ENCODE peak calls at places on chromosomes 11 and 22, in four cellular contexts. One of them, this sample, is unnamed.

GRCh38 chr11:46529086-46529905 is 64.5 kb downstream of the AMBRA1 start:
- DNase-seq in K562: peak; percentile 89
- DNase-seq in GM12878: no peak
- DNase-seq in HepG2: peak; percentile 55
- DNase-seq in this sample: peak; percentile 88

GRCh38 chr11:57429946-57430345 is 3.0 kb upstream of the SLC43A3 start:
- DNase-seq in K562: no peak
- DNase-seq in GM12878: no peak
- DNase-seq in HepG2: no peak
- DNase-seq in this sample: no peak

GRCh38 chr11:62922653-62923371 is 1.6 kb upstream of the CHRM1 start:
- DNase-seq in K562: peak; percentile 87
- DNase-seq in GM12878: no peak
- DNase-seq in HepG2: no peak
- DNase-seq in this sample: peak; percentile 75

GRCh38 chr11:11916981-11917399 is 75.2 kb downstream of the USP47 start:
- DNase-seq in K562: no peak
- DNase-seq in GM12878: no peak
- DNase-seq in HepG2: peak; percentile 2
- DNase-seq in this sample: no peak

GRCh38 chr11:72703281-72704008 is 29.2 kb upstream of the PDE2A start:
- DNase-seq in K562: peak; percentile 58
- DNase-seq in GM12878: no peak
- DNase-seq in HepG2: no peak
- DNase-seq in this sample: no peak

GRCh38 chr11:5689551-5689983 is at the start of gene TRIM22:
- DNase-seq in K562: no peak
- DNase-seq in GM12878: peak; percentile 92
- DNase-seq in HepG2: no peak
- DNase-seq in this sample: peak; percentile 34

GRCh38 chr11:70578371-70578770 is 180.0 kb downstream of the CTTN start:
- DNase-seq in K562: no peak
- DNase-seq in GM12878: no peak
- DNase-seq in HepG2: no peak
- DNase-seq in this sample: no peak

GRCh38 chr11:33687733-33688479 is 12.7 kb downstream of the C11orf91 start:
- DNase-seq in K562: peak; percentile 40
- DNase-seq in GM12878: peak; percentile 33
- DNase-seq in HepG2: peak; percentile 60
- DNase-seq in this sample: peak; percentile 62

GRCh38 chr11:94968334-94968958 is 4.9 kb downstream of the CWC15 start:
- DNase-seq in K562: no peak
- DNase-seq in GM12878: no peak
- DNase-seq in HepG2: peak; percentile 27
- DNase-seq in this sample: no peak

GRCh38 chr11:94183886-94184264 is 55.2 kb downstream of the PANX1 start:
- DNase-seq in K562: peak; percentile 69
- DNase-seq in GM12878: peak; percentile 17
- DNase-seq in HepG2: peak; percentile 33
- DNase-seq in this sample: peak; percentile 88

GRCh38 chr11:76236092-76237026 is 30.1 kb upstream of the WNT11 start:
- DNase-seq in K562: peak; percentile 61
- DNase-seq in GM12878: no peak
- DNase-seq in HepG2: no peak
- DNase-seq in this sample: peak; percentile 78

GRCh38 chr11:117175781-117176180 is 2.8 kb upstream of the SIDT2 start:
- DNase-seq in K562: no peak
- DNase-seq in GM12878: no peak
- DNase-seq in HepG2: no peak
- DNase-seq in this sample: no peak

GRCh38 chr11:70290341-70291065 is 20.0 kb downstream of the PPFIA1 start:
- DNase-seq in K562: no peak
- DNase-seq in GM12878: no peak
- DNase-seq in HepG2: no peak
- DNase-seq in this sample: no peak

GRCh38 chr22:29603358-29604191 is at the start of gene NF2:
- DNase-seq in K562: peak; percentile 95
- DNase-seq in GM12878: peak; percentile 100
- DNase-seq in HepG2: peak; percentile 99
- DNase-seq in this sample: peak; percentile 99

GRCh38 chr11:8577791-8578581 is 16.0 kb downstream of the STK33 start:
- DNase-seq in K562: no peak
- DNase-seq in GM12878: no peak
- DNase-seq in HepG2: no peak
- DNase-seq in this sample: no peak

GRCh38 chr11:132158091-132158490 is 787.7 kb downstream of the NTM start:
- DNase-seq in K562: no peak
- DNase-seq in GM12878: no peak
- DNase-seq in HepG2: no peak
- DNase-seq in this sample: peak; percentile 58

GRCh38 chr11:113474362-113475159 is 637 bp downstream of the DRD2 start:
- DNase-seq in K562: peak; percentile 80
- DNase-seq in GM12878: no peak
- DNase-seq in HepG2: peak; percentile 28
- DNase-seq in this sample: peak; percentile 96

GRCh38 chr11:88363566-88364169 is 26.1 kb upstream of the CTSC start:
- DNase-seq in K562: no peak
- DNase-seq in GM12878: no peak
- DNase-seq in HepG2: no peak
- DNase-seq in this sample: no peak

GRCh38 chr11:93567406-93567819 is 24.2 kb upstream of the SMCO4 start:
- DNase-seq in K562: no peak
- DNase-seq in GM12878: no peak
- DNase-seq in HepG2: no peak
- DNase-seq in this sample: no peak

GRCh38 chr11:132858203-132858602 is 674.1 kb downstream of the OPCML start:
- DNase-seq in K562: no peak
- DNase-seq in GM12878: no peak
- DNase-seq in HepG2: no peak
- DNase-seq in this sample: peak; percentile 62

GRCh38 chr11:3139481-3140290 is 25.4 kb downstream of the OSBPL5 start:
- DNase-seq in K562: no peak
- DNase-seq in GM12878: no peak
- DNase-seq in HepG2: no peak
- DNase-seq in this sample: no peak

GRCh38 chr22:47586038-47586437 is 823.6 kb downstream of the TBC1D22A start:
- DNase-seq in K562: no peak
- DNase-seq in GM12878: no peak
- DNase-seq in HepG2: no peak
- DNase-seq in this sample: no peak

GRCh38 chr11:72443016-72443415 is 8.7 kb upstream of the CLPB start:
- DNase-seq in K562: no peak
- DNase-seq in GM12878: no peak
- DNase-seq in HepG2: no peak
- DNase-seq in this sample: no peak

GRCh38 chr11:63375434-63375833 is 5.8 kb downstream of the SLC22A9 start:
- DNase-seq in K562: no peak
- DNase-seq in GM12878: no peak
- DNase-seq in HepG2: no peak
- DNase-seq in this sample: no peak

GRCh38 chr11:32817843-32818183 is 11.9 kb upstream of the PRRG4 start:
- DNase-seq in K562: no peak
- DNase-seq in GM12878: no peak
- DNase-seq in HepG2: no peak
- DNase-seq in this sample: no peak

GRCh38 chr11:122656631-122657101 is 1.1 kb downstream of the UBASH3B start:
- DNase-seq in K562: no peak
- DNase-seq in GM12878: no peak
- DNase-seq in HepG2: no peak
- DNase-seq in this sample: peak; percentile 50

GRCh38 chr22:44205713-44206645 is 25.3 kb downstream of the PARVG start:
- DNase-seq in K562: no peak
- DNase-seq in GM12878: no peak
- DNase-seq in HepG2: no peak
- DNase-seq in this sample: peak; percentile 6

GRCh38 chr11:114594703-114595102 is 883 bp downstream of the NXPE4 start:
- DNase-seq in K562: no peak
- DNase-seq in GM12878: no peak
- DNase-seq in HepG2: no peak
- DNase-seq in this sample: no peak

GRCh38 chr22:37274380-37274862 is 7.9 kb upstream of the CYTH4 start:
- DNase-seq in K562: no peak
- DNase-seq in GM12878: no peak
- DNase-seq in HepG2: no peak
- DNase-seq in this sample: no peak

GRCh38 chr11:48034926-48035876 is 54.8 kb downstream of the PTPRJ start:
- DNase-seq in K562: no peak
- DNase-seq in GM12878: no peak
- DNase-seq in HepG2: no peak
- DNase-seq in this sample: no peak

GRCh38 chr11:6569706-6570105 is 33.7 kb downstream of the RRP8 start:
- DNase-seq in K562: no peak
- DNase-seq in GM12878: no peak
- DNase-seq in HepG2: no peak
- DNase-seq in this sample: no peak

GRCh38 chr22:17105143-17106129 is 15.7 kb downstream of the TMEM121B start:
- DNase-seq in K562: no peak
- DNase-seq in GM12878: no peak
- DNase-seq in HepG2: no peak
- DNase-seq in this sample: no peak

GRCh38 chr11:65850217-65851082 is 7.5 kb downstream of the CFL1 start:
- DNase-seq in K562: no peak
- DNase-seq in GM12878: no peak
- DNase-seq in HepG2: no peak
- DNase-seq in this sample: no peak

GRCh38 chr11:1519028-1519736 is 32.6 kb upstream of the MOB2 start:
- DNase-seq in K562: no peak
- DNase-seq in GM12878: no peak
- DNase-seq in HepG2: no peak
- DNase-seq in this sample: no peak

GRCh38 chr11:120649316-120649715 is 137.8 kb downstream of the GRIK4 start:
- DNase-seq in K562: no peak
- DNase-seq in GM12878: no peak
- DNase-seq in HepG2: no peak
- DNase-seq in this sample: no peak

GRCh38 chr11:120651396-120651795 is 139.8 kb downstream of the GRIK4 start:
- DNase-seq in K562: no peak
- DNase-seq in GM12878: no peak
- DNase-seq in HepG2: no peak
- DNase-seq in this sample: no peak

GRCh38 chr11:120647681-120648080 is 136.1 kb downstream of the GRIK4 start:
- DNase-seq in K562: no peak
- DNase-seq in GM12878: no peak
- DNase-seq in HepG2: no peak
- DNase-seq in this sample: no peak

GRCh38 chr11:120646206-120646605 is 134.7 kb downstream of the GRIK4 start:
- DNase-seq in K562: peak; percentile 35
- DNase-seq in GM12878: no peak
- DNase-seq in HepG2: no peak
- DNase-seq in this sample: no peak

DNA sequence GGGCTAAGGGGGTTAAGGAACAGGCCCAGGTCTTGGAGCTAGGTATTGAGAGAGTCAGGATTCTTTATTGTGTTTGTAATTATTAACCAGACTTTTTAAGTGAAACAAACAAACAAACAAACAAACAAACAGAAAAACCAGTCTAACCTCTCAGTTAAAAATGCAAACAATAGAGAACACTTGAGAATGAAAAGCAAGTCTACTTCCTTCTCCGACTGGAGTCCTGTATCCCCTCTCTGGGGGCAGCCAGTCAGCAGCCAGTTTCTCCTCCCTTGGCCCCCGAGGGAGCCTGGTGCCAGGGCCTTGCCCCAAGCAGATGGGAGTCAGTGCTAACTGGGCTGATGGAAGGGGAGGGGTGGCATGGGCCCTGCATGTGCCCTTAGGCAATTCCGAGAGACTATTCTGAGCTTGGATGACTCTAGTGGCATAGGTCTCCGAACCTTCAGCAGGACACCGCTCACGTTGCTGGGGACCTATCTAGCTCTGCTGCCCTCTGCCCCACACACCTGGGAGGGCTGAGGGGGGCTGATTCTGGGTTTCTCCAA is 137.2 kb downstream of the GRIK4 start:
- DNase-seq in K562: no peak
- DNase-seq in GM12878: no peak
- DNase-seq in HepG2: no peak
- DNase-seq in this sample: no peak
- TF ChIP-seq ESRRA in K562: no peak
- TF ChIP-seq ESRRA in GM12878: no peak
- TF ChIP-seq ESRRA in HepG2: no peak
- TF ChIP-seq ESRRA in this sample: no peak

GRCh38 chr11:36292311-36292722 is 3.1 kb upstream of the COMMD9 start:
- DNase-seq in K562: peak; percentile 33
- DNase-seq in GM12878: peak; percentile 23
- DNase-seq in HepG2: no peak
- DNase-seq in this sample: no peak
- TF ChIP-seq CBFB in K562: no peak
- TF ChIP-seq CBFB in GM12878: no peak
- TF ChIP-seq CBFB in HepG2: no peak
- TF ChIP-seq CBFB in this sample: no peak

DNA sequence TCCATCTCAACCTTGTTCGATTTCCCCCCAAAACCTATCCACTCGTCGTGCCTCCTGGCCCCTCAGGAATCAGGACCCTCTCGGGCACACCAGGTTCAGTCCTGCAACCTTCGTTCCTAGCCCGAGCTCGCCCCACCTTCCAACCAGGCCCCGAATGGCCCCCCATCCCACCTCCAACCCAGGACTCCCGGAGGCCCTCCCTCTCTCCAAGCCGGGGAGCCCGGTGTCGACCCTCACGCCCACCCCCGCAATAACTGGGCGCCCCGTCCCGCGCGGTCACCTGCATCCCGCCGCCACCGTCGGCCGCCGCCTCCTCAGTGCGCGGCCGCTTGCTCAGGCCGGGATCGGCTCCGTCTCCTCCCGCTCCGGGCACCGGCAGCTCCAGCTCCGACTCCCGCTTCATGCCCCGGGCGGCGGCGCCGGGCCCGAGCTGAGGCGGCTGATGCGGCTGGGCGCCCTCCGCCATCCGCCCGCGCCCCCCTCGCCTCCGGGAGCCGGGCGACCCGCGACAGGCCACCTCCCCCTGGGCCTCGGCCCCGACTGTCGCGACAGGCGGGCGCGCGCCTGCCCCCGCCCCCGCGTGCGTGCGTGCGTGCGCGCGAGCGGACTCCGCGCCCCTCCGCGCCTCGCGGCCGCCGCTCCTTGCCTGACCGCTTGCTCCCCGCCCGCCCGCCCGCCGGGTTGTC is 521 bp downstream of the RBFOX2 start:
- DNase-seq in K562: peak; percentile 73
- DNase-seq in GM12878: no peak
- DNase-seq in HepG2: no peak
- DNase-seq in this sample: peak; percentile 67
- TF ChIP-seq ESRRA in K562: no peak
- TF ChIP-seq ESRRA in GM12878: no peak
- TF ChIP-seq ESRRA in HepG2: no peak
- TF ChIP-seq ESRRA in this sample: no peak

GRCh38 chr11:10606536-10607208 is 38.2 kb upstream of the LYVE1 start:
- DNase-seq in K562: no peak
- DNase-seq in GM12878: peak; percentile 16
- DNase-seq in HepG2: no peak
- DNase-seq in this sample: no peak

GRCh38 chr11:10605941-10606381 is 37.5 kb upstream of the LYVE1 start:
- DNase-seq in K562: no peak
- DNase-seq in GM12878: no peak
- DNase-seq in HepG2: peak; percentile 8
- DNase-seq in this sample: peak; percentile 58

GRCh38 chr11:10603721-10604297 is 35.3 kb upstream of the LYVE1 start:
- DNase-seq in K562: no peak
- DNase-seq in GM12878: no peak
- DNase-seq in HepG2: no peak
- DNase-seq in this sample: no peak

GRCh38 chr11:10604340-10604748 is 35.9 kb upstream of the LYVE1 start:
- DNase-seq in K562: no peak
- DNase-seq in GM12878: no peak
- DNase-seq in HepG2: peak; percentile 83
- DNase-seq in this sample: no peak

GRCh38 chr11:10607462-10607861 is 39.0 kb upstream of the LYVE1 start:
- DNase-seq in K562: no peak
- DNase-seq in GM12878: no peak
- DNase-seq in HepG2: no peak
- DNase-seq in this sample: no peak
- TF ChIP-seq CBFB in K562: no peak
- TF ChIP-seq CBFB in GM12878: no peak
- TF ChIP-seq CBFB in HepG2: no peak
- TF ChIP-seq CBFB in this sample: no peak

This sample was measured in WTC11.